ENCODE peak calls at places on chromosomes 4 and X, in four cellular contexts. J is K562, G is H1, C is HepG2. E is an unnamed sample.

GRCh38 chr4:6381571-6382123 is 90.8 kb downstream of the PPP2R2C start:
- DNase-seq in J (no peak), G (no peak), C (no peak), E (no peak)

GRCh38 chr4:108933046-108933445 is 170.2 kb upstream of the ETNPPL start:
- DNase-seq in J (no peak), G (no peak), C (no peak), E (no peak)

GRCh38 chrX:115372026-115372610 is 82.6 kb downstream of the LUZP4 start:
- DNase-seq in J (no peak), G (no peak), C (no peak), E (peak; percentile 77)

GRCh38 chr4:158885564-158885963 is 116.7 kb downstream of the FNIP2 start:
- DNase-seq in J (no peak), G (no peak), C (no peak), E (no peak)

GRCh38 chr4:154018659-154019058 is 229.8 kb upstream of the SFRP2 start:
- DNase-seq in J (no peak), G (peak; percentile 39), C (no peak), E (no peak)

GRCh38 chr4:44194365-44194764 is 254.2 kb downstream of the KCTD8 start:
- DNase-seq in J (no peak), G (no peak), C (no peak), E (no peak)

GRCh38 chr4:184280591-184281071 is 63.0 kb upstream of the ENPP6 start:
- DNase-seq in J (no peak), G (no peak), C (peak; percentile 28), E (no peak)

GRCh38 chrX:113124693-113125092 is 284.1 kb upstream of the AMOT start:
- DNase-seq in J (no peak), G (no peak), C (no peak), E (no peak)

GRCh38 chr4:189084671-189085070 is 856.0 kb upstream of the FRG1 start:
- DNase-seq in J (no peak), G (no peak), C (no peak), E (no peak)

GRCh38 chr4:176548571-176548970 is 228.8 kb downstream of the SPCS3 start:
- DNase-seq in J (no peak), G (no peak), C (no peak), E (peak; percentile 50)

GRCh38 chr4:88697588-88698329 is at the start of gene NAP1L5:
- DNase-seq in J (peak; percentile 43), G (no peak), C (no peak), E (peak; percentile 7)

GRCh38 chrX:115547448-115547847 is 13.5 kb upstream of the PLS3 start:
- DNase-seq in J (no peak), G (no peak), C (peak; percentile 7), E (no peak)

GRCh38 chr4:150032541-150032940 is 45.7 kb upstream of the DCLK2 start:
- DNase-seq in J (no peak), G (no peak), C (no peak), E (no peak)

GRCh38 chrX:44874481-44875184 is 1.6 kb downstream of the KDM6A start:
- DNase-seq in J (peak; percentile 31), G (no peak), C (no peak), E (peak; percentile 50)

GRCh38 chr4:69858683-69859082 is 1.3 kb downstream of the SULT1E1 start:
- DNase-seq in J (no peak), G (no peak), C (no peak), E (no peak)

GRCh38 chr4:118911162-118911791 is 22.6 kb downstream of the SYNPO2 start:
- DNase-seq in J (no peak), G (no peak), C (no peak), E (no peak)

GRCh38 chrX:103431316-103431715 is 55.0 kb downstream of the BEX3 start:
- DNase-seq in J (no peak), G (no peak), C (no peak), E (peak; percentile 5)

GRCh38 chr4:173661001-173661400 is 131.0 kb upstream of the HAND2 start:
- DNase-seq in J (no peak), G (no peak), C (no peak), E (no peak)

GRCh38 chr4:187770345-187770744 is 225.2 kb upstream of the ZFP42 start:
- DNase-seq in J (no peak), G (no peak), C (no peak), E (peak; percentile 4)

GRCh38 chr4:88021824-88022223 is 14.4 kb downstream of the PKD2 start:
- DNase-seq in J (no peak), G (no peak), C (no peak), E (no peak)

GRCh38 chrX:148659481-148659880 is 159.1 kb downstream of the AFF2 start:
- DNase-seq in J (no peak), G (no peak), C (no peak), E (no peak)

GRCh38 chr4:173414456-173414855 is 15.5 kb upstream of the SCRG1 start:
- DNase-seq in J (no peak), G (no peak), C (no peak), E (no peak)

GRCh38 chrX:45232139-45232538 is 31.5 kb upstream of the DIPK2B start:
- DNase-seq in J (no peak), G (no peak), C (no peak), E (no peak)

GRCh38 chr4:105836537-105836936 is 58.7 kb upstream of the NPNT start:
- DNase-seq in J (no peak), G (no peak), C (no peak), E (no peak)

GRCh38 chrX:16748425-16748824 is 29.0 kb downstream of the SYAP1 start:
- DNase-seq in J (no peak), G (no peak), C (no peak), E (no peak)

GRCh38 chr4:41935652-41936021 is 408 bp downstream of the TMEM33 start:
- DNase-seq in J (peak; percentile 32), G (no peak), C (peak; percentile 63), E (peak; percentile 8)

GRCh38 chr4:90126805-90127204 is 389 bp upstream of the CCSER1 start:
- DNase-seq in J (no peak), G (no peak), C (no peak), E (no peak)

GRCh38 chr4:19739101-19739651 is 512.5 kb upstream of the SLIT2 start:
- DNase-seq in J (no peak), G (no peak), C (no peak), E (peak; percentile 43)

GRCh38 chrX:24999501-24999900 is 16.3 kb downstream of the ARX start:
- DNase-seq in J (no peak), G (no peak), C (no peak), E (no peak)

GRCh38 chr4:184148871-184149637 is 68.6 kb downstream of the ENPP6 start:
- DNase-seq in J (no peak), G (no peak), C (no peak), E (no peak)

GRCh38 chrX:65686246-65686645 is 18.8 kb downstream of the MSN start:
- DNase-seq in J (no peak), G (no peak), C (no peak), E (no peak)

GRCh38 chrX:151697537-151697936 is 2.3 kb downstream of the PRRG3 start:
- DNase-seq in J (no peak), G (no peak), C (no peak), E (no peak)

GRCh38 chr4:152920768-152921167 is 15.4 kb upstream of the FHDC1 start:
- DNase-seq in J (no peak), G (no peak), C (no peak), E (peak; percentile 60)
- TF ChIP-seq RNF2 in J (no peak), G (no peak), C (no peak), E (no peak)

GRCh38 chr4:71360844-71361243 is 22.0 kb downstream of the SLC4A4 start:
- DNase-seq in J (no peak), G (no peak), C (no peak), E (no peak)
- TF ChIP-seq HDAC2 in J (no peak), G (no peak), C (no peak), E (no peak)

DNA sequence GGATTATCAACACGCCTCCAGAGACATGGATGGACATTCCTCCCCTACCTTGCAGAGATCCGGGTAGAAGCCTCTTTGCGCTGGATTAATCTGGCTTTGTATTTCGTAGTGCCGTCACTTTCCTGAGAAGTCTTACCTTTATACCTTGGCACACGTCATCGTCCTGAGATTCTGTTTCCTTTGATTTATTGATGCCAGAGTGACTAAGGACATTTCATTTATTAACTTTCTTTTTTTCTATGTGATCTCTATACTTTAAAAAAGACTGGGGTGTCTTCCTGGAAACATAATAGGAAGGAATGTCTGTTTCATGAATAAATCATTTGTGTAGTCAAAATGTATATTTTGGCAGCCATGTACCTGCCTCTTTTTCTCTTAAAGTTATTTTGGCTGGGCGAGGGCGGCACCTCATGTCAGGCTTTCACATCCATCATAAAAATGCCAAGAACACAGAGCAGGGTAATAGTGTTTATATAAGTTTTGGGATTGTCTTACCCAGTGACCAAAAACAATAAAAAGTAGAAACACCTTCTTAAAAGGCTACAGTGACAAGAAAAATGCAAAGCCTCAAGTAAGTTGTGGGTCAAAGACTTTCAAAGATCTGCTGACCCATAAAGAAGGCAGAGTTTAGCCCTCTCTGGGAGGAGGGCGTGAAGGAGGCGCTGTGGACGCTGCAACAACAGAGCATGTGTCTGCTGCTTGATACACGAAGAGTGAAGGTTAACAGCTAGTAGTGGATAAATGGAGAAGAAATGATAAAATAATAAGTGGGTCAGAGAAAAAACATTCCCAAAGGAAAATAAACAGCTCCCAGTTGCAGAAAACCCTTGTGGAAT is 124.4 kb downstream of the SHROOM3 start:
- DNase-seq in J (no peak), G (no peak), C (no peak), E (no peak)
- TF ChIP-seq EP300 in J (no peak), G (no peak), C (no peak), E (no peak)

DNA sequence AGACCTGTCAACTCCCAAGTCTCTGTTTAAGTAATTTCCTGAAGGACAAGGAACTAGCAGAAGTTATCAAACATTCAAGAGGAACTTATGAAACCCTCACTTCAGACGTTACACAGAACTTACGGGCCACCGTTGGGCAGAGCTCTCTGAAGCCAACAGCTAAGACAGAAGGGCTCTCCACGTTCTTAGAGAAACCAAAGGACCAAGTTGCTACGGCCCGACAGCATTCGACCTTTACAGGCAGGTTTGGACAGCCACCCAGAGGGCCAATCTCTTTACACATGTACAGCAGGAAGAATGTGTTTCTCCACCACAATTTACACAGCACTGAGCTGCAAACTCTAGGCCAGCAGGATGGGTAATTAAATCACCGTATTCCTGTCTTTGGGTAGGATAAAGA is 705.1 kb upstream of the GRID2 start:
- DNase-seq in J (no peak), G (no peak), C (no peak), E (no peak)
- TF ChIP-seq RNF2 in J (no peak), G (no peak), C (no peak), E (no peak)

DNA sequence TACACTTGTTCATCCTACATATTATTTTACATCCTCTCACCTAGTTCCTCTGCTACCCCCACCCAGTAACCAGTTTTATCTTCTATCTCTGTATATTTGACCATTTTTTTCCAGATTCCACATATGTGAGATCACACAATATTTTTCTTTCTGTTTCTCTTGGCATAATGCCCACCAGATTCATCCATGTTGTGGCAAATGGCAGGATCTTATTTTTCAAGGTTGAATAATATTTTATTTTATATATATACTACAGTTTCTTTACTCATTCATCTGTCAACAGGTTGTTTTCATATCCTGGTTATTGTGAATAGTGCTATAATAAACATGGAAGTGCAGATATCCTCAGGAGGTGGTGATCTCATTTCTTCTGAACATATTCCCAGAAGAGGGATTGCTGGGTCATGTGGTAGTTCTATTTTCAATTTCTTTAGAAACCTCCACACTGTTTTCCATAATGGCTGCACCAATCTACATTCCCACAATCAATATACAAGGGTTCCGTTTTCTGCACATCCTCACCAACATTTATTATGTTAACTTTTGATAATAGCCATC is 48.2 kb downstream of the THAP9 start:
- DNase-seq in J (no peak), G (no peak), C (no peak), E (no peak)
- TF ChIP-seq HDAC2 in J (no peak), G (no peak), C (no peak), E (no peak)